ENCODE peak calls at places on chromosomes 12 and 14, in six cellular contexts. One of them, this sample, is unnamed.

GRCh38 chr12:98291828-98292227 is 223.6 kb upstream of the TMPO start:
- DNase-seq in Peyer's patch: no peak
- DNase-seq in cardiac muscle cell: no peak
- DNase-seq in astrocyte of the cerebellum: no peak
- DNase-seq in ascending aorta: no peak
- DNase-seq in colonic mucosa: no peak
- DNase-seq in this sample: no peak

GRCh38 chr12:7188557-7189397 is 709 bp upstream of the PEX5 start:
- DNase-seq in ascending aorta: peak
- DNase-seq in cardiac muscle cell: peak
- DNase-seq in colonic mucosa: peak
- DNase-seq in astrocyte of the cerebellum: peak
- DNase-seq in Peyer's patch: peak
- DNase-seq in this sample: peak

GRCh38 chr12:41932470-41932991 is 212.1 kb downstream of the GXYLT1 start:
- DNase-seq in astrocyte of the cerebellum: no peak
- DNase-seq in cardiac muscle cell: peak
- DNase-seq in Peyer's patch: peak
- DNase-seq in colonic mucosa: peak
- DNase-seq in ascending aorta: peak
- DNase-seq in this sample: no peak

GRCh38 chr14:99481745-99482099 is 513 bp downstream of the CCNK start:
- DNase-seq in cardiac muscle cell: peak
- DNase-seq in astrocyte of the cerebellum: no peak
- DNase-seq in Peyer's patch: no peak
- DNase-seq in ascending aorta: no peak
- DNase-seq in colonic mucosa: peak
- DNase-seq in this sample: no peak

GRCh38 chr14:92635896-92636295 is 112.5 kb downstream of the LGMN start:
- DNase-seq in astrocyte of the cerebellum: no peak
- DNase-seq in colonic mucosa: no peak
- DNase-seq in ascending aorta: no peak
- DNase-seq in Peyer's patch: no peak
- DNase-seq in cardiac muscle cell: no peak
- DNase-seq in this sample: no peak

GRCh38 chr14:68663385-68664076 is 129.3 kb downstream of the ZFP36L1 start:
- DNase-seq in astrocyte of the cerebellum: peak
- DNase-seq in cardiac muscle cell: no peak
- DNase-seq in colonic mucosa: no peak
- DNase-seq in ascending aorta: peak
- DNase-seq in Peyer's patch: no peak
- DNase-seq in this sample: no peak

GRCh38 chr12:122921917-122922316 is 26.0 kb upstream of the VPS37B start:
- DNase-seq in colonic mucosa: peak
- DNase-seq in cardiac muscle cell: no peak
- DNase-seq in Peyer's patch: no peak
- DNase-seq in ascending aorta: no peak
- DNase-seq in astrocyte of the cerebellum: no peak
- DNase-seq in this sample: no peak

GRCh38 chr14:50344831-50345563 is 32.9 kb downstream of the DMAC2L start:
- DNase-seq in cardiac muscle cell: no peak
- DNase-seq in Peyer's patch: no peak
- DNase-seq in ascending aorta: no peak
- DNase-seq in astrocyte of the cerebellum: no peak
- DNase-seq in colonic mucosa: no peak
- DNase-seq in this sample: no peak

GRCh38 chr14:69685716-69686115 is 74.3 kb downstream of the SUSD6 start:
- DNase-seq in Peyer's patch: peak
- DNase-seq in astrocyte of the cerebellum: peak
- DNase-seq in ascending aorta: no peak
- DNase-seq in cardiac muscle cell: peak
- DNase-seq in colonic mucosa: no peak
- DNase-seq in this sample: no peak

GRCh38 chr12:20220339-20220738 is 148.0 kb upstream of the PDE3A start:
- DNase-seq in astrocyte of the cerebellum: peak
- DNase-seq in colonic mucosa: no peak
- DNase-seq in ascending aorta: no peak
- DNase-seq in cardiac muscle cell: no peak
- DNase-seq in Peyer's patch: no peak
- DNase-seq in this sample: no peak

GRCh38 chr12:31323466-31324115 is 2.4 kb downstream of the SINHCAF start:
- DNase-seq in colonic mucosa: peak
- DNase-seq in cardiac muscle cell: no peak
- DNase-seq in ascending aorta: peak
- DNase-seq in astrocyte of the cerebellum: no peak
- DNase-seq in Peyer's patch: peak
- DNase-seq in this sample: peak

GRCh38 chr12:124456652-124457152 is 110.7 kb downstream of the NCOR2 start:
- DNase-seq in astrocyte of the cerebellum: no peak
- DNase-seq in cardiac muscle cell: no peak
- DNase-seq in Peyer's patch: peak
- DNase-seq in colonic mucosa: peak
- DNase-seq in ascending aorta: no peak
- DNase-seq in this sample: no peak
- H3K4me3 ChIP-seq in astrocyte of the cerebellum: no peak
- H3K4me3 ChIP-seq in cardiac muscle cell: no peak
- H3K4me3 ChIP-seq in Peyer's patch: peak
- H3K4me3 ChIP-seq in colonic mucosa: peak
- H3K4me3 ChIP-seq in ascending aorta: peak
- H3K4me3 ChIP-seq in this sample: no peak

DNA sequence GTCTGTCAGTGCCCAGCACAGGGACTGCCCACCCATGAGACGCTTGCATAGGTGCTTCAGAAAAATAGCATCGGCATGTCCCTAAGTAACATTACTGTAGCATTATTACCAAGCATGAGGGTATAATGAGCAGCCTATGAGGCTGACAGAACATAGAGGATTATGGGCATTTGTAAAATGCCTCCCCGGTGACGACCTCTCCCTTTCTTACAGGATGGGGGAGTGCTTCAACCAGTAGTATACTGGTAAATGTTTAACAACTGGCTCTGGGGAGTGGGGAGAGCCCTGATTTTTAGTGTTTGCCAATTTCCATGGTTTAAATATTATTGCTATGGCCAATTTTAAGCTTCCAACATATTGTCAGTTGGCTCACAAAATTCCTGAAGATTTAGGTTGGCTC is 104.5 kb downstream of the ETNK1 start:
- DNase-seq in Peyer's patch: no peak
- DNase-seq in ascending aorta: no peak
- DNase-seq in colonic mucosa: no peak
- DNase-seq in cardiac muscle cell: no peak
- DNase-seq in astrocyte of the cerebellum: no peak
- DNase-seq in this sample: no peak
- H3K4me3 ChIP-seq in Peyer's patch: no peak
- H3K4me3 ChIP-seq in ascending aorta: no peak
- H3K4me3 ChIP-seq in colonic mucosa: no peak
- H3K4me3 ChIP-seq in cardiac muscle cell: no peak
- H3K4me3 ChIP-seq in astrocyte of the cerebellum: no peak
- H3K4me3 ChIP-seq in this sample: no peak

GRCh38 chr14:74954232-74954946 is 1.0 kb downstream of the PGF start:
- DNase-seq in cardiac muscle cell: peak
- DNase-seq in astrocyte of the cerebellum: no peak
- DNase-seq in Peyer's patch: no peak
- DNase-seq in colonic mucosa: no peak
- DNase-seq in ascending aorta: no peak
- DNase-seq in this sample: no peak

GRCh38 chr14:74956280-74957072 is 1.1 kb upstream of the PGF start:
- DNase-seq in astrocyte of the cerebellum: no peak
- DNase-seq in cardiac muscle cell: peak
- DNase-seq in colonic mucosa: no peak
- DNase-seq in Peyer's patch: no peak
- DNase-seq in ascending aorta: no peak
- DNase-seq in this sample: no peak

GRCh38 chr14:74955229-74955999 is at the start of gene PGF:
- DNase-seq in ascending aorta: peak
- DNase-seq in astrocyte of the cerebellum: no peak
- DNase-seq in cardiac muscle cell: peak
- DNase-seq in colonic mucosa: peak
- DNase-seq in Peyer's patch: peak
- DNase-seq in this sample: peak

GRCh38 chr14:74954947-74955228 is 509 bp downstream of the PGF start:
- DNase-seq in colonic mucosa: no peak
- DNase-seq in cardiac muscle cell: no peak
- DNase-seq in astrocyte of the cerebellum: no peak
- DNase-seq in ascending aorta: no peak
- DNase-seq in Peyer's patch: no peak
- DNase-seq in this sample: no peak

GRCh38 chr14:74956000-74956279 is 543 bp upstream of the PGF start:
- DNase-seq in cardiac muscle cell: no peak
- DNase-seq in astrocyte of the cerebellum: no peak
- DNase-seq in colonic mucosa: no peak
- DNase-seq in Peyer's patch: no peak
- DNase-seq in ascending aorta: no peak
- DNase-seq in this sample: no peak
- H3K4me3 ChIP-seq in cardiac muscle cell: peak
- H3K4me3 ChIP-seq in astrocyte of the cerebellum: peak
- H3K4me3 ChIP-seq in colonic mucosa: peak
- H3K4me3 ChIP-seq in Peyer's patch: peak
- H3K4me3 ChIP-seq in ascending aorta: peak
- H3K4me3 ChIP-seq in this sample: no peak

GRCh38 chr14:54650331-54651017 is 83.5 kb downstream of the SAMD4A start:
- DNase-seq in colonic mucosa: peak
- DNase-seq in Peyer's patch: no peak
- DNase-seq in astrocyte of the cerebellum: no peak
- DNase-seq in ascending aorta: peak
- DNase-seq in cardiac muscle cell: no peak
- DNase-seq in this sample: no peak
- H3K4me3 ChIP-seq in colonic mucosa: no peak
- H3K4me3 ChIP-seq in Peyer's patch: no peak
- H3K4me3 ChIP-seq in astrocyte of the cerebellum: no peak
- H3K4me3 ChIP-seq in ascending aorta: no peak
- H3K4me3 ChIP-seq in cardiac muscle cell: no peak
- H3K4me3 ChIP-seq in this sample: no peak

GRCh38 chr14:21099596-21099985 is 1.1 kb upstream of the ZNF219 start:
- DNase-seq in Peyer's patch: no peak
- DNase-seq in ascending aorta: peak
- DNase-seq in colonic mucosa: no peak
- DNase-seq in astrocyte of the cerebellum: no peak
- DNase-seq in cardiac muscle cell: no peak
- DNase-seq in this sample: no peak
- H3K4me3 ChIP-seq in Peyer's patch: peak
- H3K4me3 ChIP-seq in ascending aorta: peak
- H3K4me3 ChIP-seq in colonic mucosa: no peak
- H3K4me3 ChIP-seq in astrocyte of the cerebellum: no peak
- H3K4me3 ChIP-seq in cardiac muscle cell: no peak
- H3K4me3 ChIP-seq in this sample: peak

This sample was measured in neuronal stem cell.